ENCODE peak calls at places on chromosomes 3 and 15, in seven cellular contexts. One of them, this sample, is unnamed.

GRCh38 chr3:142028174-142028833 is 121.0 kb downstream of the TFDP2 start:
- DNase-seq in trophoblast cell: peak
- DNase-seq in H1: no peak
- DNase-seq in mesendoderm: peak
- DNase-seq in mesenchymal stem cell: peak
- DNase-seq in H9: no peak
- DNase-seq in IMR-90: peak
- DNase-seq in this sample: peak

GRCh38 chr3:175940243-175940642 is 1081.1 kb downstream of the NAALADL2 start:
- DNase-seq in mesenchymal stem cell: peak
- DNase-seq in IMR-90: peak
- DNase-seq in mesendoderm: peak
- DNase-seq in trophoblast cell: peak
- DNase-seq in H9: no peak
- DNase-seq in H1: no peak
- DNase-seq in this sample: no peak

GRCh38 chr15:33104276-33104675 is 90.2 kb downstream of the FMN1 start:
- DNase-seq in mesendoderm: no peak
- DNase-seq in trophoblast cell: no peak
- DNase-seq in H1: no peak
- DNase-seq in mesenchymal stem cell: peak
- DNase-seq in IMR-90: peak
- DNase-seq in H9: no peak
- DNase-seq in this sample: no peak

GRCh38 chr15:60554494-60554893 is 75.6 kb upstream of the ICE2 start:
- DNase-seq in H1: no peak
- DNase-seq in IMR-90: no peak
- DNase-seq in trophoblast cell: no peak
- DNase-seq in mesendoderm: no peak
- DNase-seq in mesenchymal stem cell: no peak
- DNase-seq in H9: no peak
- DNase-seq in this sample: no peak

GRCh38 chr3:111751961-111752360 is 107.1 kb upstream of the PHLDB2 start:
- DNase-seq in IMR-90: peak
- DNase-seq in mesendoderm: peak
- DNase-seq in trophoblast cell: no peak
- DNase-seq in mesenchymal stem cell: peak
- DNase-seq in H9: no peak
- DNase-seq in H1: no peak
- DNase-seq in this sample: no peak

GRCh38 chr3:40681658-40682055 is 156.9 kb downstream of the ZNF621 start:
- DNase-seq in mesendoderm: peak
- DNase-seq in trophoblast cell: peak
- DNase-seq in H9: no peak
- DNase-seq in mesenchymal stem cell: no peak
- DNase-seq in H1: no peak
- DNase-seq in IMR-90: no peak
- DNase-seq in this sample: no peak

GRCh38 chr3:125644036-125645025 is 49.0 kb upstream of the OSBPL11 start:
- DNase-seq in trophoblast cell: peak
- DNase-seq in mesenchymal stem cell: peak
- DNase-seq in IMR-90: peak
- DNase-seq in H9: no peak
- DNase-seq in mesendoderm: no peak
- DNase-seq in H1: no peak
- DNase-seq in this sample: no peak

GRCh38 chr3:192841428-192841827 is 76.2 kb downstream of the MB21D2 start:
- DNase-seq in mesenchymal stem cell: no peak
- DNase-seq in H9: no peak
- DNase-seq in H1: no peak
- DNase-seq in IMR-90: no peak
- DNase-seq in trophoblast cell: peak
- DNase-seq in mesendoderm: no peak
- DNase-seq in this sample: no peak

GRCh38 chr3:136245691-136246090 is 4.4 kb upstream of the PCCB start:
- DNase-seq in trophoblast cell: no peak
- DNase-seq in mesendoderm: no peak
- DNase-seq in H1: no peak
- DNase-seq in IMR-90: no peak
- DNase-seq in H9: no peak
- DNase-seq in mesenchymal stem cell: no peak
- DNase-seq in this sample: no peak

GRCh38 chr3:112815981-112816380 is 30.7 kb downstream of the CD200R1L start:
- DNase-seq in mesenchymal stem cell: peak
- DNase-seq in mesendoderm: no peak
- DNase-seq in H1: no peak
- DNase-seq in H9: no peak
- DNase-seq in trophoblast cell: no peak
- DNase-seq in IMR-90: peak
- DNase-seq in this sample: no peak

GRCh38 chr3:126154391-126155279 is 25.8 kb downstream of the ALDH1L1 start:
- DNase-seq in trophoblast cell: no peak
- DNase-seq in H9: no peak
- DNase-seq in H1: peak
- DNase-seq in IMR-90: no peak
- DNase-seq in mesenchymal stem cell: no peak
- DNase-seq in mesendoderm: no peak
- DNase-seq in this sample: no peak

GRCh38 chr15:41940441-41940857 is 31.9 kb downstream of the EHD4 start:
- DNase-seq in H9: no peak
- DNase-seq in mesendoderm: no peak
- DNase-seq in trophoblast cell: no peak
- DNase-seq in IMR-90: peak
- DNase-seq in mesenchymal stem cell: peak
- DNase-seq in H1: no peak
- DNase-seq in this sample: no peak

GRCh38 chr3:99961756-99962515 is 144.3 kb downstream of the CMSS1 start:
- DNase-seq in H9: no peak
- DNase-seq in IMR-90: no peak
- DNase-seq in H1: no peak
- DNase-seq in mesendoderm: no peak
- DNase-seq in trophoblast cell: no peak
- DNase-seq in mesenchymal stem cell: no peak
- DNase-seq in this sample: no peak

GRCh38 chr3:64922213-64922612 is 234.4 kb upstream of the ADAMTS9 start:
- DNase-seq in H9: no peak
- DNase-seq in mesenchymal stem cell: no peak
- DNase-seq in trophoblast cell: no peak
- DNase-seq in mesendoderm: no peak
- DNase-seq in H1: no peak
- DNase-seq in IMR-90: no peak
- DNase-seq in this sample: no peak

GRCh38 chr15:42037650-42038049 is 16.8 kb upstream of the PLA2G4E start:
- DNase-seq in mesenchymal stem cell: no peak
- DNase-seq in H9: no peak
- DNase-seq in mesendoderm: no peak
- DNase-seq in H1: no peak
- DNase-seq in IMR-90: no peak
- DNase-seq in trophoblast cell: no peak
- DNase-seq in this sample: no peak

GRCh38 chr3:23072672-23073071 is 130.5 kb upstream of the UBE2E2 start:
- DNase-seq in mesenchymal stem cell: no peak
- DNase-seq in H1: no peak
- DNase-seq in mesendoderm: no peak
- DNase-seq in trophoblast cell: no peak
- DNase-seq in IMR-90: no peak
- DNase-seq in H9: no peak
- DNase-seq in this sample: no peak

GRCh38 chr3:69116897-69117296 is 5.5 kb downstream of the LMOD3 start:
- DNase-seq in trophoblast cell: no peak
- DNase-seq in mesenchymal stem cell: no peak
- DNase-seq in IMR-90: no peak
- DNase-seq in H9: no peak
- DNase-seq in mesendoderm: no peak
- DNase-seq in H1: no peak
- DNase-seq in this sample: no peak

GRCh38 chr3:143727391-143727790 is 120.9 kb downstream of the SLC9A9 start:
- DNase-seq in H1: no peak
- DNase-seq in H9: no peak
- DNase-seq in mesenchymal stem cell: no peak
- DNase-seq in mesendoderm: no peak
- DNase-seq in IMR-90: no peak
- DNase-seq in trophoblast cell: no peak
- DNase-seq in this sample: no peak

GRCh38 chr3:24020036-24020691 is 75.1 kb downstream of the NR1D2 start:
- DNase-seq in trophoblast cell: no peak
- DNase-seq in mesendoderm: no peak
- DNase-seq in H1: no peak
- DNase-seq in IMR-90: no peak
- DNase-seq in H9: no peak
- DNase-seq in mesenchymal stem cell: no peak
- DNase-seq in this sample: no peak

DNA sequence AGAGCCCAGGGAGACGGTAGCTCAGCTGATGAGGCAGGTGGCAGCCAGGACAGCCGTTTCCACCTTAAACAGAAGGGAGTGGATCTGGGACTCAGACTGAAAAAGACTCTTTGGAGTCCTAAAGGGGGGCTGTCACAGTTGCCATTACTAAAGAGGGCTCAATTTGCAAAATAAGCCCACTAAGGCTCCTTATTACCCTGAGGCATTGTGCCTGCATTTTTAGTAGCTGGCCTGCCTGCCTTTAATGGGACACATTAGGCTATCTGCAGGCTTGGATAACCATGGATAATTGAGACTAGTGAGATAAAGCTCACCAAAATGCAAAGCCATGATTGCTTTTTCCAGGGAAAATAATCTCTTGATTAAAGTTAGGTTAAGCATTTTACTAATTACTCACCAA is 8.7 kb downstream of the MAP3K13 start:
- DNase-seq in mesenchymal stem cell: no peak
- DNase-seq in trophoblast cell: no peak
- DNase-seq in mesendoderm: peak
- DNase-seq in H9: no peak
- DNase-seq in H1: no peak
- DNase-seq in IMR-90: no peak
- DNase-seq in this sample: no peak
- H2BK120ac ChIP-seq in mesenchymal stem cell: no peak
- H2BK120ac ChIP-seq in trophoblast cell: no peak
- H2BK120ac ChIP-seq in mesendoderm: no peak
- H2BK120ac ChIP-seq in H9: no peak
- H2BK120ac ChIP-seq in H1: no peak
- H2BK120ac ChIP-seq in IMR-90: no peak
- H2BK120ac ChIP-seq in this sample: no peak

DNA sequence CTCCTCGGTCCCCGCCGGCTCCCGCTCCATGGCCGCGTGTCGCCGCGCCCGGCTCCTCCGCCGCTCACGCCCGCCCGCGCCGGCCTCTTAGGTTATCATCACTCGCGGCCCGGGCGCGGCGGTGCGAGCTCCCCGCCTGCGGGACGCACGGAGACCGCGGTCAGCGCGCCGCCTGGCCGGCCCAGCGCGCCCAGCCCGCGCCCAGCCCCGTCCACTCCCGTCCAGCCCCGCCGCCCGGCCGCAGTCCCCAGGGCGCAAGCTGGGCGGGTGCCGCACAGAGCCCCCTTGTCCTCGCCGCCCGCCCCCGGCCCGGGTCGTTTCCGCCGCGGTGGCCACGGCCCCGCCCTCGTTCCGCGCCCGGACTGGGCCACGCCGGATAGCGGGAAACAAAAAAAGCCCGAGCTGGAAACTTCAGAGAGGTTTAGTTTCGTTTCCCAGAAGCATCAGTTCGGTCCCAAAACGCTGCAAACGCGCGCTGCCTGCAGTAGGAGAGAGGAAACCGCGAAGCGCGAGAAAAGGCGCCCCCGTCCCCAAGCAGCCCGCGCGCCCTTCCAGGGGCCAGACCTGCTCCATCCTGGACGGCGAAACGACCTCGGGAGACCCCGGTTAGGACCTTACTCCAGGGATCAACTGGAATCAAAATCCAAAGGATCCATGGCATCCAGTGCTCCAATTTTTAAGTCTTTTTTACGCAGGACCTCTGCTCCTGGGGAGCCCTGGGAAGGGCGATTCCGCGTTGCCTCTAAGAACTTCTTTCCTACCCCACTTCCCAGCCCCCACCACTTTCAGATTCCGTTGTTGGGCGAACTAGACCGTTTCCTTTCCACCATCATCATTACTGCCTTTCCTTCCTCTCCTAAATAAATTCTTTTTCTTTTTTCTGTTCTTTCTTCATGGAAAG is at the start of gene ATP10A:
- DNase-seq in H1: peak
- DNase-seq in trophoblast cell: no peak
- DNase-seq in H9: peak
- DNase-seq in mesendoderm: peak
- DNase-seq in IMR-90: peak
- DNase-seq in mesenchymal stem cell: peak
- DNase-seq in this sample: peak
- H3K9ac ChIP-seq in H1: no peak
- H3K9ac ChIP-seq in trophoblast cell: no peak
- H3K9ac ChIP-seq in H9: no peak
- H3K9ac ChIP-seq in mesendoderm: peak
- H3K9ac ChIP-seq in IMR-90: peak
- H3K9ac ChIP-seq in mesenchymal stem cell: peak
- H3K9ac ChIP-seq in this sample: peak

GRCh38 chr15:47300596-47300995 is 416.7 kb upstream of the SEMA6D start:
- DNase-seq in mesendoderm: no peak
- DNase-seq in mesenchymal stem cell: no peak
- DNase-seq in IMR-90: no peak
- DNase-seq in H9: no peak
- DNase-seq in H1: no peak
- DNase-seq in trophoblast cell: no peak
- DNase-seq in this sample: no peak

GRCh38 chr15:47300035-47300434 is 417.3 kb upstream of the SEMA6D start:
- DNase-seq in mesenchymal stem cell: no peak
- DNase-seq in mesendoderm: no peak
- DNase-seq in IMR-90: no peak
- DNase-seq in H1: no peak
- DNase-seq in trophoblast cell: no peak
- DNase-seq in H9: no peak
- DNase-seq in this sample: no peak

GRCh38 chr15:47296911-47297310 is 420.4 kb upstream of the SEMA6D start:
- DNase-seq in trophoblast cell: no peak
- DNase-seq in mesenchymal stem cell: no peak
- DNase-seq in H9: no peak
- DNase-seq in IMR-90: no peak
- DNase-seq in H1: no peak
- DNase-seq in mesendoderm: no peak
- DNase-seq in this sample: no peak

GRCh38 chr15:47301481-47301880 is 415.8 kb upstream of the SEMA6D start:
- DNase-seq in H9: no peak
- DNase-seq in IMR-90: no peak
- DNase-seq in H1: no peak
- DNase-seq in mesendoderm: no peak
- DNase-seq in trophoblast cell: no peak
- DNase-seq in mesenchymal stem cell: no peak
- DNase-seq in this sample: no peak
- H2BK120ac ChIP-seq in H9: no peak
- H2BK120ac ChIP-seq in IMR-90: no peak
- H2BK120ac ChIP-seq in H1: no peak
- H2BK120ac ChIP-seq in mesendoderm: no peak
- H2BK120ac ChIP-seq in trophoblast cell: no peak
- H2BK120ac ChIP-seq in mesenchymal stem cell: no peak
- H2BK120ac ChIP-seq in this sample: no peak

DNA sequence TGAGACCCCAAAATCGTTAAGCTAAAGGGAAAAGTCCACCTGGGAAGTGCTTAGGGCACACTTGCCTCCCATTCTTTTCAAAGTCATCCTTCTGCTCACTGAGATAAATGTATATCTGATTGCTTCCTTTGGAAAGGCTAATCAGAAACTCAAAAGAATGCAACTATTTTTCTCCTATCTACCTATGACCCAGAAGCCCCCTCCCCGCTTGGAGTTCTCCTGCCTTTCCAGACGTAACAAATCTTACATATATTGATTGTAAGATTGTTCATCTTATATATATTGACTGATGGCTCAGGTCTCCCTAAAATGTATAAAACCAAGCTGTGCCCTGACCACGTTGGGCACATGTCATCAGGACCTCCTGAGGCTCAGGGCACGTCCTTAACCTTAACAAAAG is 56.8 kb upstream of the ACAN start:
- DNase-seq in H1: peak
- DNase-seq in trophoblast cell: no peak
- DNase-seq in IMR-90: no peak
- DNase-seq in mesendoderm: no peak
- DNase-seq in H9: no peak
- DNase-seq in mesenchymal stem cell: no peak
- DNase-seq in this sample: no peak
- H3K9ac ChIP-seq in H1: no peak
- H3K9ac ChIP-seq in trophoblast cell: no peak
- H3K9ac ChIP-seq in IMR-90: no peak
- H3K9ac ChIP-seq in mesendoderm: no peak
- H3K9ac ChIP-seq in H9: no peak
- H3K9ac ChIP-seq in mesenchymal stem cell: no peak
- H3K9ac ChIP-seq in this sample: no peak

This sample was measured in neuronal stem cell.